ENCODE peak calls at places on chromosomes 1 and 21, in ten cellular contexts. One of them, this sample, is unnamed.
A peak's percentile ranks its signal among the peaks of the same experiment; 100 is the strongest.

GRCh38 chr1:7847599-7847998 is 5.3 kb downstream of the UTS2 start:
- DNase-seq in PC-9: no peak
- DNase-seq in kidney: no peak
- DNase-seq in fibroblast of pulmonary artery: peak; percentile 72
- DNase-seq in left ventricle myocardium inferior: no peak
- DNase-seq in IMR-90: peak; percentile 93
- DNase-seq in astrocyte of the spinal cord: peak; percentile 89
- DNase-seq in tibial artery: no peak
- DNase-seq in fibroblast of lung: peak; percentile 90
- DNase-seq in colonic mucosa: no peak
- DNase-seq in this sample: peak; percentile 82

GRCh38 chr1:19029191-19030085 is 73.0 kb upstream of the IFFO2 start:
- DNase-seq in PC-9: peak; percentile 58
- DNase-seq in kidney: peak; percentile 46
- DNase-seq in fibroblast of pulmonary artery: peak; percentile 29
- DNase-seq in left ventricle myocardium inferior: no peak
- DNase-seq in IMR-90: no peak
- DNase-seq in astrocyte of the spinal cord: no peak
- DNase-seq in tibial artery: peak; percentile 54
- DNase-seq in fibroblast of lung: peak; percentile 65
- DNase-seq in colonic mucosa: peak; percentile 18
- DNase-seq in this sample: peak; percentile 33

GRCh38 chr1:224856973-224857372 is 72.5 kb upstream of the DNAH14 start:
- DNase-seq in PC-9: no peak
- DNase-seq in kidney: no peak
- DNase-seq in fibroblast of pulmonary artery: no peak
- DNase-seq in left ventricle myocardium inferior: no peak
- DNase-seq in IMR-90: no peak
- DNase-seq in astrocyte of the spinal cord: no peak
- DNase-seq in tibial artery: no peak
- DNase-seq in fibroblast of lung: no peak
- DNase-seq in colonic mucosa: no peak
- DNase-seq in this sample: no peak

GRCh38 chr1:43414634-43415223 is 25.0 kb downstream of the SZT2 start:
- DNase-seq in PC-9: peak; percentile 65
- DNase-seq in kidney: no peak
- DNase-seq in fibroblast of pulmonary artery: peak; percentile 66
- DNase-seq in left ventricle myocardium inferior: peak; percentile 38
- DNase-seq in IMR-90: peak; percentile 52
- DNase-seq in astrocyte of the spinal cord: peak; percentile 61
- DNase-seq in tibial artery: no peak
- DNase-seq in fibroblast of lung: peak; percentile 62
- DNase-seq in colonic mucosa: peak; percentile 71
- DNase-seq in this sample: peak; percentile 68

GRCh38 chr21:32371913-32372314 is 20.9 kb downstream of the URB1 start:
- DNase-seq in PC-9: peak; percentile 24
- DNase-seq in kidney: no peak
- DNase-seq in fibroblast of pulmonary artery: peak; percentile 93
- DNase-seq in left ventricle myocardium inferior: no peak
- DNase-seq in IMR-90: peak; percentile 83
- DNase-seq in astrocyte of the spinal cord: peak; percentile 83
- DNase-seq in tibial artery: no peak
- DNase-seq in fibroblast of lung: peak; percentile 90
- DNase-seq in colonic mucosa: no peak
- DNase-seq in this sample: peak; percentile 89

GRCh38 chr1:243503155-243503554 is 247.3 kb downstream of the SDCCAG8 start:
- DNase-seq in PC-9: no peak
- DNase-seq in kidney: no peak
- DNase-seq in fibroblast of pulmonary artery: no peak
- DNase-seq in left ventricle myocardium inferior: no peak
- DNase-seq in IMR-90: no peak
- DNase-seq in astrocyte of the spinal cord: no peak
- DNase-seq in tibial artery: no peak
- DNase-seq in fibroblast of lung: no peak
- DNase-seq in colonic mucosa: no peak
- DNase-seq in this sample: no peak

GRCh38 chr1:115073298-115074087 is 15.8 kb downstream of the TSPAN2 start:
- DNase-seq in PC-9: no peak
- DNase-seq in kidney: no peak
- DNase-seq in fibroblast of pulmonary artery: no peak
- DNase-seq in left ventricle myocardium inferior: peak; percentile 31
- DNase-seq in IMR-90: no peak
- DNase-seq in astrocyte of the spinal cord: no peak
- DNase-seq in tibial artery: peak; percentile 78
- DNase-seq in fibroblast of lung: no peak
- DNase-seq in colonic mucosa: no peak
- DNase-seq in this sample: no peak

GRCh38 chr1:221239911-221240310 is 360.7 kb downstream of the HLX start:
- DNase-seq in PC-9: no peak
- DNase-seq in kidney: peak; percentile 7
- DNase-seq in fibroblast of pulmonary artery: no peak
- DNase-seq in left ventricle myocardium inferior: no peak
- DNase-seq in IMR-90: no peak
- DNase-seq in astrocyte of the spinal cord: no peak
- DNase-seq in tibial artery: no peak
- DNase-seq in fibroblast of lung: peak; percentile 11
- DNase-seq in colonic mucosa: no peak
- DNase-seq in this sample: no peak

GRCh38 chr1:172742599-172743500 is 83.9 kb downstream of the FASLG start:
- DNase-seq in PC-9: no peak
- DNase-seq in kidney: no peak
- DNase-seq in fibroblast of pulmonary artery: peak; percentile 65
- DNase-seq in left ventricle myocardium inferior: no peak
- DNase-seq in IMR-90: peak; percentile 51
- DNase-seq in astrocyte of the spinal cord: peak; percentile 60
- DNase-seq in tibial artery: no peak
- DNase-seq in fibroblast of lung: peak; percentile 68
- DNase-seq in colonic mucosa: no peak
- DNase-seq in this sample: peak; percentile 55

GRCh38 chr21:23801292-23801691 is 1806.0 kb downstream of the MRPL39 start:
- DNase-seq in PC-9: no peak
- DNase-seq in kidney: no peak
- DNase-seq in fibroblast of pulmonary artery: no peak
- DNase-seq in left ventricle myocardium inferior: no peak
- DNase-seq in IMR-90: no peak
- DNase-seq in astrocyte of the spinal cord: no peak
- DNase-seq in tibial artery: no peak
- DNase-seq in fibroblast of lung: no peak
- DNase-seq in colonic mucosa: no peak
- DNase-seq in this sample: no peak

GRCh38 chr1:93446837-93447451 is 974 bp upstream of the FNBP1L start:
- DNase-seq in PC-9: peak; percentile 55
- DNase-seq in kidney: no peak
- DNase-seq in fibroblast of pulmonary artery: peak; percentile 15
- DNase-seq in left ventricle myocardium inferior: no peak
- DNase-seq in IMR-90: no peak
- DNase-seq in astrocyte of the spinal cord: no peak
- DNase-seq in tibial artery: no peak
- DNase-seq in fibroblast of lung: no peak
- DNase-seq in colonic mucosa: peak; percentile 85
- DNase-seq in this sample: no peak
- H3K4me3 ChIP-seq in PC-9: peak overlapping the region; percentile 90
- H3K4me3 ChIP-seq in kidney: peak overlapping the region; percentile 97
- H3K4me3 ChIP-seq in fibroblast of pulmonary artery: peak overlapping the region; percentile 88
- H3K4me3 ChIP-seq in left ventricle myocardium inferior: peak overlapping the region; percentile 88
- H3K4me3 ChIP-seq in IMR-90: no peak overlapping the region
- H3K4me3 ChIP-seq in astrocyte of the spinal cord: no peak overlapping the region
- H3K4me3 ChIP-seq in tibial artery: peak overlapping the region; percentile 60
- H3K4me3 ChIP-seq in fibroblast of lung: peak overlapping the region; percentile 69
- H3K4me3 ChIP-seq in colonic mucosa: peak overlapping the region; percentile 66
- H3K4me3 ChIP-seq in this sample: peak overlapping the region; percentile 64

GRCh38 chr1:11059990-11060948 is at the start of gene SRM:
- DNase-seq in PC-9: peak; percentile 92
- DNase-seq in kidney: peak; percentile 97
- DNase-seq in fibroblast of pulmonary artery: peak; percentile 89
- DNase-seq in left ventricle myocardium inferior: peak; percentile 91
- DNase-seq in IMR-90: peak; percentile 87
- DNase-seq in astrocyte of the spinal cord: peak; percentile 87
- DNase-seq in tibial artery: peak; percentile 94
- DNase-seq in fibroblast of lung: peak; percentile 87
- DNase-seq in colonic mucosa: peak; percentile 89
- DNase-seq in this sample: peak; percentile 85
- TF ChIP-seq CTCF in PC-9: peak; percentile 6
- TF ChIP-seq CTCF in kidney: peak; percentile 37
- TF ChIP-seq CTCF in fibroblast of pulmonary artery: peak; percentile 6
- TF ChIP-seq CTCF in left ventricle myocardium inferior: peak; percentile 82
- TF ChIP-seq CTCF in IMR-90: peak; percentile 43
- TF ChIP-seq CTCF in astrocyte of the spinal cord: peak; percentile 23
- TF ChIP-seq CTCF in tibial artery: peak; percentile 47
- TF ChIP-seq CTCF in fibroblast of lung: peak; percentile 25
- TF ChIP-seq CTCF in colonic mucosa: peak; percentile 35
- TF ChIP-seq CTCF in this sample: peak; percentile 15

DNA sequence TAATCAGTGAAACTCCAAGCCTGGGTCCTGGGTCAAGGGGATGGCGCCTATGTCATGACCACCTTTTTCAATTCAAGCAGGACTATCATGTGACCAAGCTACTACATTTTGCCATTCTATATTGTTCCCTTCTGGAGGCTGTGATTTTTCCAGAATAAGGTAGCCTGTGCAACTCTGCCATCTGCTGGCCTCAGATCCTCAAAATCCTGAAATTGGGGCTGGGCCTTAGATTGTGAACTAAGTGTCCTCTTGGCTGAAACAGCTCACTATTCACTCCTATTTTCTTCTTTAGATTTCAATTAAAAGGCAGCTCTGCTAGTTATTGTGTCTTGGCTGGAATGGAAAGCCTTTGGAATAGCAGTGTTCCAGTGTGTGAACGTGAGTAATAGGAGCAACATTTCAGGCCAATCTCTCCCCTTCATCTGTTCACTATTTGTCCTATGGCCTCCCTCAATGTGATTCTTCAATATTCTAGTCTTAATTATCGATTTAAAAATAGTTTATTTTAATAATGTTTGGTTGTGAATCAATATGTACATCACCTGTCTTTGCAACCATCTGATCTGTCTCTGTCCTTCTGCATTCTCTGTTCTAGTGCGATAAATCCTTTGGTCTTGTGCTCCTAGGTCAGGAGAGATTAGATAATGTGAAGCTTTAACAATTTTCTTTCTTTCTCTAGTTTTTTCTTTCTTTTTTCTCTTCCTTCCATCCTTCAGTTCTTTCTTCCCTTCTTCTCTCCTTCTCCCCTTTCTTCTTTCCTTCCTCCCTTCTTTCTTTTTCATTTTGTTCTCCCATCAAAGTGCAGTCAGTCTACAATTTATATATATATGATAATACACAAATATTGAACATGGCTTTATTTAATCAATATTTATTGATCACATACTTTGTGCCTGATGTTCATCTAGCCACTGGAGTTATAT is 69.8 kb downstream of the CR1 start:
- DNase-seq in PC-9: peak; percentile 27
- DNase-seq in kidney: no peak
- DNase-seq in fibroblast of pulmonary artery: peak; percentile 15
- DNase-seq in left ventricle myocardium inferior: no peak
- DNase-seq in IMR-90: no peak
- DNase-seq in astrocyte of the spinal cord: no peak
- DNase-seq in tibial artery: no peak
- DNase-seq in fibroblast of lung: peak; percentile 9
- DNase-seq in colonic mucosa: no peak
- DNase-seq in this sample: peak; percentile 5
- H3K4me3 ChIP-seq in PC-9: no peak overlapping the region
- H3K4me3 ChIP-seq in kidney: no peak overlapping the region
- H3K4me3 ChIP-seq in fibroblast of pulmonary artery: no peak overlapping the region
- H3K4me3 ChIP-seq in left ventricle myocardium inferior: no peak overlapping the region
- H3K4me3 ChIP-seq in IMR-90: no peak overlapping the region
- H3K4me3 ChIP-seq in astrocyte of the spinal cord: no peak overlapping the region
- H3K4me3 ChIP-seq in tibial artery: no peak overlapping the region
- H3K4me3 ChIP-seq in fibroblast of lung: no peak overlapping the region
- H3K4me3 ChIP-seq in colonic mucosa: no peak overlapping the region
- H3K4me3 ChIP-seq in this sample: no peak overlapping the region

GRCh38 chr1:167057297-167057688 is 32.9 kb downstream of the GPA33 start:
- DNase-seq in PC-9: peak; percentile 43
- DNase-seq in kidney: no peak
- DNase-seq in fibroblast of pulmonary artery: peak; percentile 37
- DNase-seq in left ventricle myocardium inferior: no peak
- DNase-seq in IMR-90: peak; percentile 9
- DNase-seq in astrocyte of the spinal cord: peak; percentile 72
- DNase-seq in tibial artery: no peak
- DNase-seq in fibroblast of lung: peak; percentile 20
- DNase-seq in colonic mucosa: no peak
- DNase-seq in this sample: peak; percentile 10

GRCh38 chr1:167061073-167061464 is 29.1 kb downstream of the GPA33 start:
- DNase-seq in PC-9: no peak
- DNase-seq in kidney: no peak
- DNase-seq in fibroblast of pulmonary artery: no peak
- DNase-seq in left ventricle myocardium inferior: no peak
- DNase-seq in IMR-90: no peak
- DNase-seq in astrocyte of the spinal cord: no peak
- DNase-seq in tibial artery: no peak
- DNase-seq in fibroblast of lung: no peak
- DNase-seq in colonic mucosa: no peak
- DNase-seq in this sample: no peak

GRCh38 chr1:167059045-167059728 is 31.0 kb downstream of the GPA33 start:
- DNase-seq in PC-9: peak; percentile 63
- DNase-seq in kidney: no peak
- DNase-seq in fibroblast of pulmonary artery: peak; percentile 73
- DNase-seq in left ventricle myocardium inferior: peak; percentile 67
- DNase-seq in IMR-90: peak; percentile 45
- DNase-seq in astrocyte of the spinal cord: peak; percentile 60
- DNase-seq in tibial artery: no peak
- DNase-seq in fibroblast of lung: peak; percentile 63
- DNase-seq in colonic mucosa: peak; percentile 78
- DNase-seq in this sample: peak; percentile 57

GRCh38 chr1:167059729-167060107 is 30.5 kb downstream of the GPA33 start:
- DNase-seq in PC-9: no peak
- DNase-seq in kidney: no peak
- DNase-seq in fibroblast of pulmonary artery: no peak
- DNase-seq in left ventricle myocardium inferior: no peak
- DNase-seq in IMR-90: no peak
- DNase-seq in astrocyte of the spinal cord: no peak
- DNase-seq in tibial artery: no peak
- DNase-seq in fibroblast of lung: no peak
- DNase-seq in colonic mucosa: no peak
- DNase-seq in this sample: no peak

DNA sequence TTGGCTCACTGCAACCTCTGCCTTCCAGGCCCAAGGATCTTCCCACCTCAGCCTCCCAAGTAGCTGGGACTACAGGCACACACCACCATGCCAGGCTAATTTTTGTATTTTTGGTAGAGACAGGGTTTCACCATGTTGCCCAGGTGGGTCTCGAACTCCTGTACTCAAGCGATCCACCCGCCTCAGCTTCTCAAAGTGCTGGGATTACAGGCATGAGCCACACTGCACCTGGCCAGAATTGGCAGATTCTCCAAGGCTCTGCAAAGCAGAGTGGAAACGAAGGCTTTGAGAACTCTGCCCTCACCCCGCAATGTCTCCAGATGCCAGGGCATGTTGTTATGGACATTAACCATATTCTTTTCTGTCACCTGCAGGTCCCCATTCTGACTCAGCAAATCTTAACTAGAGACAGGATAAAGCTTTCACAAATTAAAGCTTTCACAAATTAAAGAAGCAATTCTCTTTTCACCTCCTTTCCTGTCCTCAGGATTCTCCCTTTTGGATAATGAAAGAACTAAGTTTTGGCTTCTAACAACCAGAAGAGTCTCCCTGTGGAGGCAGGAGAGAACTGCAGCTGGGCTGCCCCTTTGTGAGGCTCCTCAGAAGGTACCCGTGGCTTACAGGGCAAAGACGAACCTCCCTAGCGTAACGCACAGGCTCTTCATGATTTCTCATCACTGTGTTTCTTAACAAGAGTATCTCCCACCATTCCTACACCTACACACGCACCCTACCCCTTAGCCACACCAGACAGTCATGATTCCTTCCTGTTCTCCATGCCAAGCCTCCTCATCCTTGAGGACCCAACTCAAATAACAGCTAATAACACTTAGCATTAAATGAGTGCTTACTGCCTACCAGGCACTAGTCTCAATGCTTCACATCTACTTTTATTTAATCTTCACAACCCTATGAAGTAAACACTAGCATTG is 29.8 kb downstream of the GPA33 start:
- DNase-seq in PC-9: no peak
- DNase-seq in kidney: no peak
- DNase-seq in fibroblast of pulmonary artery: peak; percentile 4
- DNase-seq in left ventricle myocardium inferior: no peak
- DNase-seq in IMR-90: no peak
- DNase-seq in astrocyte of the spinal cord: peak; percentile 14
- DNase-seq in tibial artery: no peak
- DNase-seq in fibroblast of lung: no peak
- DNase-seq in colonic mucosa: no peak
- DNase-seq in this sample: no peak
- TF ChIP-seq CTCF in PC-9: peak; percentile 36
- TF ChIP-seq CTCF in kidney: peak; percentile 34
- TF ChIP-seq CTCF in fibroblast of pulmonary artery: peak; percentile 32
- TF ChIP-seq CTCF in left ventricle myocardium inferior: no peak
- TF ChIP-seq CTCF in IMR-90: peak; percentile 8
- TF ChIP-seq CTCF in astrocyte of the spinal cord: peak; percentile 52
- TF ChIP-seq CTCF in tibial artery: no peak
- TF ChIP-seq CTCF in fibroblast of lung: peak; percentile 15
- TF ChIP-seq CTCF in colonic mucosa: no peak
- TF ChIP-seq CTCF in this sample: peak; percentile 38